ENCODE peak calls at places on chromosomes 1 and 21, in five cellular contexts. Z, E, W, L and M are unnamed samples.

GRCh38 chr21:45157932-45158331 is 83.6 kb downstream of the ADARB1 start:
- DNase-seq in W (no peak), E (no peak), Z (no peak), L (peak), M (no peak)

GRCh38 chr1:75172556-75172955 is 38.4 kb downstream of the LHX8 start:
- DNase-seq in E (no peak), W (no peak), L (no peak), Z (no peak), M (no peak)

GRCh38 chr1:8660455-8660854 is 157.0 kb downstream of the RERE start:
- DNase-seq in L (peak), W (no peak), E (no peak), Z (no peak), M (no peak)

GRCh38 chr1:20634594-20635084 is 1.4 kb downstream of the PINK1 start:
- DNase-seq in L (no peak), W (no peak), E (peak), Z (no peak), M (peak)

GRCh38 chr1:76254165-76255043 is 179.9 kb downstream of the ST6GALNAC3 start:
- DNase-seq in L (no peak), E (no peak), Z (no peak), W (no peak), M (no peak)

GRCh38 chr1:167529829-167530474 is 11.6 kb upstream of the CD247 start:
- DNase-seq in E (no peak), W (no peak), Z (no peak), L (no peak), M (no peak)

GRCh38 chr1:235902638-235903542 is 36.2 kb upstream of the LYST start:
- DNase-seq in Z (no peak), E (no peak), W (no peak), L (no peak), M (no peak)

GRCh38 chr1:235043234-235043633 is 85.4 kb downstream of the TOMM20 start:
- DNase-seq in Z (no peak), E (no peak), L (no peak), W (no peak), M (no peak)

GRCh38 chr1:209863766-209864485 is 36.2 kb downstream of the UTP25 start:
- DNase-seq in W (no peak), L (no peak), E (no peak), Z (no peak), M (no peak)

GRCh38 chr1:98276514-98276913 is 355.7 kb upstream of the DPYD start:
- DNase-seq in W (no peak), L (no peak), Z (no peak), E (no peak), M (no peak)

GRCh38 chr1:8643542-8644536 is 173.6 kb downstream of the RERE start:
- DNase-seq in E (no peak), L (no peak), W (no peak), Z (no peak), M (peak)

GRCh38 chr21:33157303-33157702 is 72.4 kb upstream of the IFNAR2 start:
- DNase-seq in L (no peak), W (no peak), E (no peak), Z (no peak), M (no peak)

GRCh38 chr1:232597721-232598120 is 32.2 kb downstream of the SIPA1L2 start:
- DNase-seq in W (no peak), L (no peak), E (no peak), Z (no peak), M (no peak)

GRCh38 chr1:39434797-39435395 is 56.5 kb upstream of the BMP8A start:
- DNase-seq in E (no peak), W (no peak), Z (no peak), L (no peak), M (no peak)

GRCh38 chr1:168688679-168689657 is 40.0 kb downstream of the DPT start:
- DNase-seq in L (no peak), Z (no peak), E (no peak), W (no peak), M (no peak)

GRCh38 chr1:100494393-100495084 is 43.4 kb upstream of the GPR88 start:
- DNase-seq in L (no peak), Z (no peak), E (no peak), W (no peak), M (no peak)

GRCh38 chr1:27591622-27592021 is 12.3 kb downstream of the AHDC1 start:
- DNase-seq in L (no peak), W (no peak), Z (no peak), E (no peak), M (no peak)

GRCh38 chr1:175499595-175500367 is 243.6 kb downstream of the TNR start:
- DNase-seq in W (no peak), L (no peak), E (no peak), Z (no peak), M (no peak)

GRCh38 chr21:42784276-42784675 is 95.1 kb downstream of the WDR4 start:
- DNase-seq in W (no peak), E (no peak), Z (no peak), L (no peak), M (no peak)

GRCh38 chr1:181179980-181180964 is 91.8 kb downstream of the IER5 start:
- DNase-seq in W (no peak), L (no peak), E (peak), Z (no peak), M (peak)